ENCODE peak calls at places on chromosome 17, in six cellular contexts. P is mammary epithelial cell, J is neural crest cell, O is progenitor cell of endocrine pancreas, W is gastrocnemius medialis, D is A549. B is an unnamed sample.

GRCh38 chr17:965311-965989 is 14.1 kb downstream of the NXN start:
- DNase-seq in P (no peak), J (no peak), O (no peak), W (no peak), D (no peak), B (no peak)

GRCh38 chr17:43722921-43723665 is 35.5 kb downstream of the SOST start:
- DNase-seq in P (no peak), J (no peak), O (no peak), W (no peak), D (no peak), B (no peak)

GRCh38 chr17:44137891-44138709 is 3.6 kb upstream of the HROB start:
- DNase-seq in P (peak), J (peak), O (peak), W (peak), D (peak), B (peak)

GRCh38 chr17:2867441-2868424 is 71.5 kb downstream of the RAP1GAP2 start:
- DNase-seq in P (peak), J (no peak), O (no peak), W (peak), D (no peak), B (peak)

GRCh38 chr17:82415336-82415735 is 2.8 kb upstream of the HEXD start:
- DNase-seq in P (no peak), J (no peak), O (no peak), W (no peak), D (no peak), B (no peak)

GRCh38 chr17:80071116-80071980 is 30.0 kb upstream of the GAA start:
- DNase-seq in P (no peak), J (no peak), O (no peak), W (peak), D (no peak), B (no peak)

GRCh38 chr17:81164464-81165245 is 652 bp upstream of the PVALEF start:
- DNase-seq in P (no peak), J (no peak), O (no peak), W (no peak), D (no peak), B (no peak)

GRCh38 chr17:68868708-68869107 is 86.5 kb downstream of the ABCA8 start:
- DNase-seq in P (no peak), J (no peak), O (no peak), W (no peak), D (no peak), B (peak)

GRCh38 chr17:67293251-67294203 is 48.5 kb upstream of the HELZ start:
- DNase-seq in P (no peak), J (peak), O (peak), W (peak), D (peak), B (peak)

GRCh38 chr17:77664097-77664729 is 294.3 kb upstream of the TNRC6C start:
- DNase-seq in P (no peak), J (no peak), O (no peak), W (no peak), D (no peak), B (no peak)

GRCh38 chr17:14748036-14748715 is 447.3 kb downstream of the HS3ST3B1 start:
- DNase-seq in P (peak), J (no peak), O (no peak), W (no peak), D (no peak), B (peak)

GRCh38 chr17:40949406-40949805 is 12.0 kb upstream of the KRT23 start:
- DNase-seq in P (no peak), J (no peak), O (no peak), W (no peak), D (no peak), B (no peak)

GRCh38 chr17:32763855-32764439 is 113.0 kb downstream of the MYO1D start:
- DNase-seq in P (no peak), J (no peak), O (no peak), W (no peak), D (no peak), B (no peak)

DNA sequence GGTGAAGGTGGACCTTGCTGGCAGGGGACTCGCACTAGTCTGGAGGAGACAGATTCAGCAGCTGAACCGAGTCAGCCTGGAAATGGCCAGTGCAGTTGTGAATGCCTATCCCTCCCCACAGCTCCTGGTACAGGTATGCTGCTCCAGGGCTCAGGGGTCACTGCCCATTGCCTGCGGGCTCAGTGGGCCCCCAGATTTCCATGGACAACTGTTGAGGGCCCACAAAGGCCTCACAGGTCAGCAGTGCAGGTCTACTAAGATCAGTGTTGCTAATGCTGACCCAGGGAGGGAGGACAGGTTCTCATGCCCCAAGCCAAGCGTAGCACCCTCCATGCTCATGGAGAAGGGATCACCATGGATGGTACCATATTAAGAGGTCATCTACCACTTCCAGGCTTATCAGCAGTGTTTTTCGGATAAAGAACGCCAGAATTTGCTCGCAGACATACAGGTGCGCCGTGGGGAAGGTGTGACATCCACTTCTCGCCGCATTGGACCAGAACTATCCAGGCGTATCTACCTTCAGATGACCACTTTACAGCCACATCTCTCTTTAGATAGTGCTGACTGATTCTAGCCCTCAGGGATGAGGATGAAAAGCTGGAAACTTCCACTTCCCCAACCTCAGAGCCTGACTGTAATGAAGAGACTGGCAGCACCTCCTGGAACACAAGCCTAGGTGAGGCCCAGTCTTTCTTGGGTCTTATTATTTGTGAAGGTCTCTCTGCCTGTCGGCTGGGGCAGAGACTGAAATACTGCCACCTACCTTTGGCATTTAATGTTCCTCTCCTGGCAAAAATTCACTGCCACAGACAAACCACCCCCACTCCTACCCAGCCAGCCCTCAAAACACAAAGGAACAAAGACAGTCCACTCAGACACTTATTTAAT is 7.6 kb downstream of the EME1 start:
- DNase-seq in P (no peak), J (no peak), O (no peak), W (no peak), D (no peak), B (no peak)
- TF ChIP-seq CTCF in P (peak), J (no peak), O (no peak), W (no peak), D (peak), B (no peak)

DNA sequence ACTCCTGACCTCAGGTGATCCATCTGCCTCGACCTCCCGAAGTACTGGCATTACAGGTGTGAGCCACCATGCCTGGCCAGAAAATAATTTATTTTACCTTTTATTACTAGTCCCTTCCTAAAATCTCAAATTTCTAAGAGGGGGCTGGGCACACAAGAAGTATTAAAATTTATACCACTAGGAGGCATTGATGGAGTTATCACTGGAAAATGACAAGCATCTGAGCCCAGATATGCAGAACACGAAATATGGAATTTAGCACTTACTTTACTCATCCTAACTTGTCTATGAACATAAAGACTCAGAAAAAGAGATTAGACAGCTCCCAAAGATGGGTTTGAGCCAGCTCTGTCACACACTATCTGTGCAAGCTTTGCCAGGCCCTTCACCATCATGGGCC is 46.4 kb downstream of the STAT5A start:
- DNase-seq in P (no peak), J (no peak), O (no peak), W (no peak), D (no peak), B (no peak)
- TF ChIP-seq CTCF in P (peak), J (peak), O (no peak), W (no peak), D (peak), B (no peak)

GRCh38 chr17:75843577-75844529 is at the start of gene UNC13D:
- DNase-seq in P (peak), J (no peak), O (no peak), W (peak), D (no peak), B (peak)
- TF ChIP-seq CTCF in P (no peak), J (no peak), O (no peak), W (no peak), D (no peak), B (no peak)

GRCh38 chr17:10224592-10225195 is 26.3 kb upstream of the GAS7 start:
- DNase-seq in P (no peak), J (no peak), O (no peak), W (no peak), D (no peak), B (no peak)

DNA sequence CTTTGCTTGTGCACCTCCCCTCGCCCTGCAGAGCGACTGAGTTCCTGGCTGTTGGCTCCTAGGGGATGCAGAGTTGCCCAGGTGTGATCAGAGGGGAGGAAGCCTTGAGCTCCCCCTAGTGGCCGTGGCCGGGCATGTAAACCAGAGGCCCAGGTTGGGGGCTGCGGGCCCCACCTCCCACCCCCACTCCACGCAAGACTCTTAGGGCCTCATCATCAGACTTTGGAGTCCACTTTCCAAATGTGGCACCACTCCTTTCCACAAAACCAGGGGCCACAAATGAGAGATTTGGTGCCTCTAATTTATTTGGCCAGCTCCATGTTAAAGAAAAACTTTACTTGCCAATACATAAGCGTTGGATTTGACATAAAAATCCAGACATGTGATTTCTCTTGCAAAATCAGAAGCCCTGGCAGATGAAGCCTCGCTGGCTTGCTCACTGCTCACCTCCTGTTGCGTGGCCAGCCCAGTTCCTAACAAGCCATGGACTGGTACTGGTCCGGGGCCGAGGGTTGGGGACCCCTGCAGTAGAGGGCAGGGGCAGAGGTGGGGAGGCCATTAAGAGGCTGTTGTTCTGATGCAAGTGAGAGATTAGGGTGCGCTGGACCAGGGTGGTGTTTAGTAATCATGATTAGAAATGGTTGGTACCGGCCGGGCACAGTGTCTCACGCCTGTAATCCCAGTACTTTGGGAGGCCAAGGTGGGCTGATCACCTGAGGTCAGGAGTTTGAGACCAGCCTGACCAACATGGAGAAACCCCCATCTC is 28.7 kb upstream of the GAS7 start:
- DNase-seq in P (no peak), J (peak), O (peak), W (peak), D (peak), B (peak)
- TF ChIP-seq CTCF in P (peak), J (peak), O (peak), W (no peak), D (peak), B (peak)

DNA sequence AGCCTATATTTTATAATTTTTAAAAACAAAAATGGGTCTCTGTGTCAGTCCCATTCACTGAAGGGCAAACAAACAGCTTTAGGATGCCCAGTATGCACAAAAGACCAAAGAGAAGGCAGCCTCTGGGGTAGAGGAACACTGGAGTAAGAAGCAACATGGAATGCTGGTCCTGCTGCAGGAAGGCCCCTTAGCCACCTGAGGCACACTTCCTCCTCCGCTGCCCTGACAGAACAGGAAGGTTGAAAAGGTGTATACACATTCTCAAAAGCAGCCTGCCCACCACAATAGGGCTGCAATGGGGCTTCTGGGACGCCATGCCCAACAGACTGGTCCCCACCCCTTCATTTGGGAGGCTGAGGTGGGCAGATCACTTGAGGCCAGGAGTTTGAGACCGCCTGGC is 19.5 kb downstream of the TOM1L2 start:
- DNase-seq in P (no peak), J (no peak), O (no peak), W (no peak), D (no peak), B (no peak)
- TF ChIP-seq CTCF in P (no peak), J (no peak), O (peak), W (no peak), D (no peak), B (no peak)

GRCh38 chr17:71084219-71084618 is 914.9 kb downstream of the KCNJ2 start:
- DNase-seq in P (peak), J (peak), O (no peak), W (no peak), D (peak), B (peak)

GRCh38 chr17:71081666-71082065 is 912.3 kb downstream of the KCNJ2 start:
- DNase-seq in P (no peak), J (no peak), O (no peak), W (no peak), D (no peak), B (no peak)

GRCh38 chr17:71080937-71081336 is 911.6 kb downstream of the KCNJ2 start:
- DNase-seq in P (no peak), J (no peak), O (no peak), W (no peak), D (no peak), B (no peak)

GRCh38 chr17:71084838-71085237 is 915.5 kb downstream of the KCNJ2 start:
- DNase-seq in P (no peak), J (no peak), O (no peak), W (no peak), D (no peak), B (no peak)

GRCh38 chr17:71085238-71086033 is 916.1 kb downstream of the KCNJ2 start:
- DNase-seq in P (peak), J (peak), O (peak), W (no peak), D (peak), B (peak)
- TF ChIP-seq CTCF in P (peak), J (peak), O (peak), W (no peak), D (peak), B (peak)

DNA sequence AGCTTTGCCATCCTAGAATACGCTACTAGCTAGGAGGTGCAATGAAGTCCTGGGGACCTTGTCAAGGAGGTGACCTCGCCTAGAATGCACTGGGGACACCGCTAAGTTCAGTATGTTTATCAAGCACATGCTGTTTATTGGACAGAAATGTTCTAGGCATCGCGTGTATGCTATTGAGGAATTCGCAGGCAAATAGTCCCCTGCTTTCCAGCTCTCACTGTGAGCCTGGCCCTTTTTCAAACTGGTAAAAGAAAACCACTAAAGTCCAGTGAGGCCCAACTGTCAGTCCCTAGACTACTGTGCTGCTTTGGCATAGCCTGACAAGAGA is 1.2 kb upstream of the FAM222B start:
- DNase-seq in P (no peak), J (no peak), O (no peak), W (no peak), D (no peak), B (no peak)
- TF ChIP-seq CTCF in P (no peak), J (no peak), O (no peak), W (no peak), D (no peak), B (no peak)